ENCODE peak calls at places on chromosomes 2 and 18, in seven cellular contexts. C is right atrium auricular region, V is AG04450, P is NB4, W is cardiac fibroblast, Y is K562, S is A549. H is an unnamed sample.
A peak's percentile ranks its signal among the peaks of the same experiment; 100 is the strongest.

GRCh38 chr2:145771526-145771925 is 1251.6 kb upstream of the ZEB2 start:
- DNase-seq in C (no peak), V (no peak), P (peak; percentile 64), W (no peak), Y (no peak), S (no peak), H (no peak)

GRCh38 chr2:23649285-23649684 is 264.3 kb downstream of the KLHL29 start:
- DNase-seq in C (no peak), V (no peak), P (no peak), W (no peak), Y (no peak), S (no peak), H (no peak)

GRCh38 chr18:3748081-3748480 is 298.1 kb downstream of the TGIF1 start:
- DNase-seq in C (no peak), V (no peak), P (peak; percentile 6), W (peak; percentile 19), Y (no peak), S (no peak), H (no peak)

GRCh38 chr2:121075006-121075545 is 209.9 kb downstream of the TFCP2L1 start:
- DNase-seq in C (no peak), V (peak; percentile 82), P (peak; percentile 88), W (peak; percentile 89), Y (peak; percentile 85), S (peak; percentile 91), H (peak; percentile 77)

GRCh38 chr2:36695746-36696415 is 626 bp upstream of the VIT start:
- DNase-seq in C (no peak), V (no peak), P (peak; percentile 74), W (peak; percentile 45), Y (no peak), S (no peak), H (no peak)

GRCh38 chr2:39523308-39524044 is 86.4 kb upstream of the MAP4K3 start:
- DNase-seq in C (no peak), V (peak; percentile 67), P (no peak), W (peak; percentile 88), Y (no peak), S (peak; percentile 71), H (peak; percentile 87)

GRCh38 chr18:70490008-70490933 is 201.4 kb downstream of the SOCS6 start:
- DNase-seq in C (no peak), V (no peak), P (peak; percentile 92), W (peak; percentile 70), Y (peak; percentile 35), S (no peak), H (peak; percentile 27)

GRCh38 chr2:101961287-101962242 is 30.2 kb upstream of the IL1R2 start:
- DNase-seq in C (peak; percentile 93), V (peak; percentile 95), P (peak; percentile 99), W (peak; percentile 100), Y (no peak), S (no peak), H (no peak)

GRCh38 chr2:85776672-85777071 is 22.9 kb downstream of the ATOH8 start:
- DNase-seq in C (no peak), V (no peak), P (no peak), W (no peak), Y (no peak), S (no peak), H (no peak)

GRCh38 chr2:106140913-106141312 is 53.2 kb downstream of the UXS1 start:
- DNase-seq in C (no peak), V (no peak), P (no peak), W (no peak), Y (no peak), S (no peak), H (no peak)

GRCh38 chr2:12884713-12885282 is 168.1 kb downstream of the TRIB2 start:
- DNase-seq in C (peak; percentile 86), V (no peak), P (peak; percentile 46), W (peak; percentile 86), Y (no peak), S (no peak), H (no peak)

GRCh38 chr2:189762229-189762550 is 402 bp downstream of the OSGEPL1 start:
- DNase-seq in C (no peak), V (no peak), P (no peak), W (no peak), Y (no peak), S (no peak), H (no peak)

GRCh38 chr2:189762551-189763298 is at the start of gene OSGEPL1:
- DNase-seq in C (peak; percentile 94), V (peak; percentile 71), P (peak; percentile 96), W (peak; percentile 90), Y (peak; percentile 72), S (peak; percentile 60), H (peak; percentile 74)

GRCh38 chr2:189763908-189764661 is 1.5 kb upstream of the OSGEPL1 start:
- DNase-seq in C (no peak), V (no peak), P (peak; percentile 21), W (peak; percentile 17), Y (no peak), S (no peak), H (no peak)
- TF ChIP-seq CTCF in C (no peak), V (no peak), P (no peak), W (no peak), Y (no peak), S (peak; percentile 14), H (no peak)

GRCh38 chr18:13530215-13530878 is 196.0 kb downstream of the FAM210A start:
- DNase-seq in C (no peak), V (no peak), P (no peak), W (no peak), Y (no peak), S (no peak), H (no peak)
- H3K4me3 ChIP-seq in C (no peak overlapping the region), V (no peak overlapping the region), P (no peak overlapping the region), W (no peak overlapping the region), Y (no peak overlapping the region), S (no peak overlapping the region), H (no peak overlapping the region)

GRCh38 chr2:84373391-84373790 is 85.7 kb downstream of the SUCLG1 start:
- DNase-seq in C (no peak), V (no peak), P (no peak), W (no peak), Y (no peak), S (no peak), H (no peak)
- TF ChIP-seq CTCF in C (no peak), V (no peak), P (no peak), W (no peak), Y (no peak), S (no peak), H (no peak)

DNA sequence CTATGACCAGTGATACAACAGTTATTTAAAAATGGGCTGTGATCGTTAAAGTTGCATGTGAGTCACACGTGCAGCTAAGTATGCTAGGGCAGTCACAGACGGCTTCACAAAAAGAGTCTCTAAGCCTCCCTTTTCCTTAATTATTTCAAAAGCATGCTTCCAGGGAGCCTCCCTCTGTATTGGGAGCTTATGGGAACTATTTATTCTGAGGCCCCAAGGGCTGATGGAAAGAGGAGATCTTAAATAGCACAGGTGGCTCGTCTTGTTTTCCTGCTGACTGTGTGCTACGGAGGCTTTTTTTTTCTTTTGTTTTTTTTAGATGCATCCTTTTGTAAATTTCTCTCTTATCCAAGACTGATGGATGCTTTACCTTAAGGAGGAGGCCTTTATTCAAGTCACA is 94.3 kb downstream of the ADCYAP1 start:
- DNase-seq in C (no peak), V (no peak), P (no peak), W (no peak), Y (no peak), S (no peak), H (no peak)
- H3K4me3 ChIP-seq in C (no peak overlapping the region), V (no peak overlapping the region), P (no peak overlapping the region), W (no peak overlapping the region), Y (no peak overlapping the region), S (no peak overlapping the region), H (no peak overlapping the region)

H was measured in epithelial cell of proximal tubule.